ENCODE peak calls at places on chromosomes 2 and 18, in five cellular contexts. M is foreskin fibroblast, D is prostate gland, I is cardiac fibroblast, U is GM12878. V is an unnamed sample.
A peak's percentile ranks its signal among the peaks of the same experiment; 100 is the strongest.

GRCh38 chr2:25462021-25462420 is 120.3 kb upstream of the DNMT3A start:
- DNase-seq in M (no peak), D (no peak), I (no peak), U (no peak), V (no peak)

GRCh38 chr18:37408676-37409305 is 156.8 kb downstream of the CELF4 start:
- DNase-seq in M (no peak), D (no peak), I (no peak), U (no peak), V (no peak)

GRCh38 chr2:10242998-10243925 is 59.4 kb upstream of the HPCAL1 start:
- DNase-seq in M (no peak), D (no peak), I (no peak), U (no peak), V (no peak)

GRCh38 chr2:231709636-231709980 is 1.3 kb downstream of the PTMA start:
- DNase-seq in M (peak; percentile 60), D (peak; percentile 34), I (no peak), U (no peak), V (no peak)

GRCh38 chr2:174125151-174125550 is 123.2 kb downstream of the OLA1 start:
- DNase-seq in M (no peak), D (no peak), I (no peak), U (no peak), V (no peak)

GRCh38 chr18:37944871-37945270 is 379.3 kb upstream of the CELF4 start:
- DNase-seq in M (no peak), D (no peak), I (no peak), U (no peak), V (no peak)

GRCh38 chr2:38233231-38233983 is 143.7 kb downstream of the ATL2 start:
- DNase-seq in M (peak; percentile 87), D (no peak), I (peak; percentile 61), U (no peak), V (peak; percentile 39)

GRCh38 chr2:64284751-64285150 is 140.5 kb upstream of the PELI1 start:
- DNase-seq in M (peak; percentile 16), D (no peak), I (no peak), U (no peak), V (no peak)

GRCh38 chr2:70906439-70907018 is 29.2 kb upstream of the ATP6V1B1 start:
- DNase-seq in M (no peak), D (no peak), I (no peak), U (no peak), V (no peak)

GRCh38 chr2:19750136-19750535 is 151.6 kb downstream of the TTC32 start:
- DNase-seq in M (no peak), D (no peak), I (no peak), U (no peak), V (no peak)

GRCh38 chr2:164816046-164816445 is 25.6 kb downstream of the COBLL1 start:
- DNase-seq in M (no peak), D (no peak), I (no peak), U (no peak), V (no peak)

GRCh38 chr2:20653695-20654306 is 2.9 kb upstream of the HS1BP3 start:
- DNase-seq in M (no peak), D (no peak), I (no peak), U (no peak), V (no peak)

GRCh38 chr2:209470-209869 is 54.4 kb downstream of the SH3YL1 start:
- DNase-seq in M (no peak), D (no peak), I (no peak), U (no peak), V (no peak)

GRCh38 chr18:27715751-27716150 is 461.2 kb downstream of the CDH2 start:
- DNase-seq in M (no peak), D (no peak), I (no peak), U (no peak), V (peak; percentile 19)

GRCh38 chr18:28469946-28470345 is 293.0 kb upstream of the CDH2 start:
- DNase-seq in M (no peak), D (no peak), I (no peak), U (no peak), V (no peak)

GRCh38 chr2:40448476-40449079 is 3.3 kb downstream of the SLC8A1 start:
- DNase-seq in M (peak; percentile 71), D (no peak), I (peak; percentile 50), U (no peak), V (peak; percentile 46)

GRCh38 chr2:21039979-21040467 is 3.9 kb downstream of the APOB start:
- DNase-seq in M (no peak), D (no peak), I (no peak), U (no peak), V (no peak)

GRCh38 chr2:212536385-212537310 is 2.0 kb downstream of the ERBB4 start:
- DNase-seq in M (peak; percentile 16), D (no peak), I (no peak), U (no peak), V (no peak)

GRCh38 chr2:144161061-144161460 is 358.9 kb downstream of the ZEB2 start:
- DNase-seq in M (no peak), D (no peak), I (no peak), U (no peak), V (no peak)

GRCh38 chr2:231185050-231185725 is 13.2 kb upstream of the ARMC9 start:
- DNase-seq in M (peak; percentile 38), D (no peak), I (peak; percentile 70), U (no peak), V (no peak)

GRCh38 chr2:23954325-23955014 is 14.2 kb downstream of the UBXN2A start:
- DNase-seq in M (no peak), D (no peak), I (peak; percentile 36), U (no peak), V (no peak)
- TF ChIP-seq CTCF in M (no peak), D (no peak), I (peak; percentile 13), U (no peak), V (no peak)

GRCh38 chr2:5392658-5393057 is 299.5 kb upstream of the SOX11 start:
- DNase-seq in M (peak; percentile 1), D (no peak), I (no peak), U (no peak), V (no peak)
- TF ChIP-seq CTCF in M (no peak), D (no peak), I (no peak), U (no peak), V (no peak)

GRCh38 chr18:5649439-5649838 is 105.6 kb upstream of the EPB41L3 start:
- DNase-seq in M (no peak), D (no peak), I (no peak), U (no peak), V (no peak)

GRCh38 chr18:5653802-5654201 is 110.0 kb upstream of the EPB41L3 start:
- DNase-seq in M (no peak), D (no peak), I (no peak), U (no peak), V (no peak)
- TF ChIP-seq CTCF in M (no peak), D (no peak), I (no peak), U (no peak), V (no peak)

GRCh38 chr2:47519604-47520301 is 116.8 kb downstream of the MSH2 start:
- DNase-seq in M (no peak), D (no peak), I (no peak), U (no peak), V (no peak)

GRCh38 chr2:47519147-47519537 is 116.2 kb downstream of the MSH2 start:
- DNase-seq in M (no peak), D (no peak), I (no peak), U (no peak), V (no peak)

GRCh38 chr2:47521666-47522285 is 118.8 kb downstream of the MSH2 start:
- DNase-seq in M (no peak), D (no peak), I (no peak), U (no peak), V (no peak)

GRCh38 chr2:47520302-47520630 is 117.3 kb downstream of the MSH2 start:
- DNase-seq in M (no peak), D (no peak), I (no peak), U (no peak), V (no peak)

GRCh38 chr2:47520825-47521665 is 118.1 kb downstream of the MSH2 start:
- DNase-seq in M (peak; percentile 69), D (peak; percentile 6), I (peak; percentile 49), U (peak; percentile 28), V (peak; percentile 38)
- TF ChIP-seq CTCF in M (peak; percentile 23), D (peak; percentile 31), I (peak; percentile 20), U (peak; percentile 48), V (peak; percentile 56)

DNA sequence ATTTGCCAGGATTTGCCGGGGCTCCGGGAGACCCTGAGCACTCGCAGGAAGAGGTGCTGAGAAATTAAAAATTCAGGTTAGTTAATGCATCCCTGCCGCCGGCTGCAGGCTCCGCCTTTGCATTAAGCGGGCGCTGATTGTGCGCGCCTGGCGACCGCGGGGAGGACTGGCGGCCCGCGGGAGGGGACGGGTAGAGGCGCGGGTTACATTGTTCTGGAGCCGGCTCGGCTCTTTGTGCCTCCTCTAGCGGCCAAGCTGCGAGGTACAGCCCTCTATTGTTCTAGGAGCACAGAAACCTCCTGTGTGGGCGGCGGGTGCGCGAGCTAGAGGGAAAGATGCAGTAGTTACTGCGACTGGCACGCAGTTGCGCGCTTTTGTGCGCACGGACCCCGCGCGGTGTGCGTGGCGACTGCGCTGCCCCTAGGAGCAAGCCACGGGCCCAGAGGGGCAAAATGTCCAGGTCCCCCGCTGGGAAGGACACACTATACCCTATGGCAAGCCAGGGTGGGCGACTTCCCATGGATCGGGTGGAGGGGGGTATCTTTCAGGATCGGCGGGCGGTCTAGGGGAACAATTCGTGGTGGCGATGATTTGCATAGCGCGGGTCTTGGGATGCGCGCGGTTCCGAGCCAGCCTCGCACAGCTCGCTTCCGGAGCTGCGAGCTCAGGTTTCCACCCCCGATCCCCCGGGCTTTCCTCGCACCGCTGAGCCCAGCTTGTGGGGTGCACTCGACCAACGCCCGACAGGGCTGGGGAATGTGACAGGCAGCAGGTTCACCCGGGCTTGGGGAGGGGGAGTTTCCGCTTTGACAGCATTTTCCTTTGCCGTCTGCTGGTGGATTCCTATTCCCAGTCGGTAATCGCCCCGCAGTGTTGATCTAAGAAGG is 2.9 kb downstream of the ONECUT2 start:
- DNase-seq in M (peak; percentile 71), D (no peak), I (peak; percentile 57), U (no peak), V (peak; percentile 22)
- TF ChIP-seq CTCF in M (peak; percentile 64), D (peak; percentile 37), I (peak; percentile 70), U (peak; percentile 27), V (peak; percentile 74)

GRCh38 chr18:11548940-11549551 is 60.4 kb upstream of the SLC35G4 start:
- DNase-seq in M (no peak), D (no peak), I (no peak), U (no peak), V (no peak)
- TF ChIP-seq CTCF in M (no peak), D (no peak), I (no peak), U (no peak), V (peak; percentile 46)

DNA sequence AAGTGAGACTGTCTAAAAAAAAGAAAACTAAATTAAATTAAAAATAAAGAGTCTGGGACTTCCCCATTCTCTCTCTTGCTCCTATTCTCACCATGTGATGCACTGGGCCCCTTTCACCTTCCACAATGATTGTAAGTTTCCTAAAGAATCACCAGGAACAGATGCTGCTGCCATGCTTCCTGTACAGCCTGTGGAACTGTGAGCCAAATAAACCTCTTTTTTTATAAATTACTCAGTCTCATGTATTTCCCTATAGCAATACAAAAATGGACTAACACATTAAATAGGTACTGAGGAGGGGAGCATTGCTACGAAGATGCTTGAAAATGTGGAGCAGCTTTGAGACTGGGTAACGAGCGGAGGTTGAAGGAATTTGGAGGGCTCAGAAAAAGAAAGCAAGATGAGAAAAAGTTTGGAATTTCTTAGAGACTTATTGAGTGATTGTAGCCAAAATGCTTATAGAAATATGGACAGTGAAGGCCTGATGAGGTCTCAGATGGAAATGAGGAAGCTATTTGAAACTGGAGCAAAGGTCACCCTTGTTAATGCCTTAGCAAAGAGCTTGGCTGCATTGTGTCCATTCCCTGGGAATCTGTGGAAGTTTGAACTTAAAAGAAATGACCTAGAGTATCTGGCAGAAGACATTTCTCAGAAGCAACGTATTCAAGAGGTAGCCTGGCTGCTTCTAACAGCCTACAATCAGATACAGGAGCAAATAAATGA is 128.7 kb downstream of the EIPR1 start:
- DNase-seq in M (peak; percentile 32), D (no peak), I (no peak), U (no peak), V (no peak)
- TF ChIP-seq CTCF in M (no peak), D (no peak), I (no peak), U (no peak), V (no peak)